ENCODE peak calls at places on chromosomes 7 and 10, in five cellular contexts. J is GM12878, V is astrocyte, E is left ventricle myocardium inferior, D is astrocyte of the spinal cord. T is an unnamed sample.

GRCh38 chr10:24901686-24902399 is 50.6 kb downstream of the PRTFDC1 start:
- DNase-seq in V (peak), E (peak), J (peak), D (peak), T (peak)

GRCh38 chr10:22321831-22322662 is 1.1 kb downstream of the BMI1 start:
- DNase-seq in V (peak), D (no peak), E (no peak), J (no peak), T (no peak)

GRCh38 chr7:33534830-33535229 is 370.5 kb upstream of the BMPER start:
- DNase-seq in E (no peak), J (no peak), D (peak), V (peak), T (peak)

GRCh38 chr10:80133221-80133620 is 691 bp downstream of the PLAC9 start:
- DNase-seq in E (peak), J (no peak), V (no peak), D (no peak), T (peak)

GRCh38 chr10:74394416-74394969 is 243.5 kb downstream of the ADK start:
- DNase-seq in D (no peak), V (no peak), J (no peak), E (no peak), T (peak)

GRCh38 chr10:121165276-121165675 is 314.1 kb downstream of the WDR11 start:
- DNase-seq in J (no peak), D (peak), E (no peak), V (peak), T (peak)

GRCh38 chr7:120588411-120588810 is 269.5 kb downstream of the TSPAN12 start:
- DNase-seq in J (no peak), E (no peak), D (no peak), V (no peak), T (no peak)

GRCh38 chr7:2909471-2910039 is 65.4 kb upstream of the GNA12 start:
- DNase-seq in V (no peak), E (no peak), D (no peak), J (no peak), T (no peak)

GRCh38 chr7:20200361-20200760 is 16.8 kb downstream of the MACC1 start:
- DNase-seq in V (no peak), D (no peak), J (no peak), E (no peak), T (no peak)

GRCh38 chr7:105202561-105203130 is 186.1 kb downstream of the SRPK2 start:
- DNase-seq in J (no peak), E (no peak), D (peak), V (peak), T (no peak)

GRCh38 chr7:50142421-50143113 is 49.5 kb upstream of the ZPBP start:
- DNase-seq in E (no peak), J (peak), V (peak), D (peak), T (peak)

GRCh38 chr7:34842782-34843181 is 184.8 kb downstream of the NPSR1 start:
- DNase-seq in E (no peak), V (peak), D (peak), J (no peak), T (no peak)

GRCh38 chr7:121938429-121938996 is 65.6 kb downstream of the PTPRZ1 start:
- DNase-seq in V (no peak), D (no peak), J (no peak), E (no peak), T (no peak)

GRCh38 chr7:119522698-119523097 is 750.3 kb upstream of the KCND2 start:
- DNase-seq in E (no peak), J (no peak), V (no peak), D (no peak), T (no peak)

GRCh38 chr10:5632430-5632829 is 34.0 kb downstream of the ASB13 start:
- DNase-seq in D (no peak), V (peak), J (no peak), E (no peak), T (peak)

GRCh38 chr7:93475811-93476210 is 98.7 kb downstream of the CALCR start:
- DNase-seq in J (no peak), D (no peak), V (no peak), E (no peak), T (no peak)

GRCh38 chr10:24360286-24361127 is 151.6 kb downstream of the KIAA1217 start:
- DNase-seq in E (peak), V (peak), J (no peak), D (peak), T (peak)

GRCh38 chr7:17181482-17181881 is 117.0 kb upstream of the AHR start:
- DNase-seq in D (no peak), J (no peak), E (no peak), V (no peak), T (no peak)

GRCh38 chr7:128123291-128124037 is 92.2 kb upstream of the LRRC4 start:
- DNase-seq in V (no peak), J (no peak), E (no peak), D (no peak), T (no peak)

GRCh38 chr7:28086198-28086597 is 94.4 kb downstream of the JAZF1 start:
- DNase-seq in J (no peak), D (no peak), E (no peak), V (no peak), T (no peak)

GRCh38 chr7:64863969-64864368 is 39.1 kb upstream of the ZNF273 start:
- DNase-seq in J (no peak), V (no peak), D (no peak), E (no peak), T (no peak)

GRCh38 chr7:44216019-44216418 is 15.2 kb downstream of the YKT6 start:
- DNase-seq in V (no peak), J (no peak), E (no peak), D (no peak), T (no peak)

GRCh38 chr10:50397312-50398140 is 146.2 kb upstream of the ASAH2 start:
- DNase-seq in E (no peak), D (no peak), V (no peak), J (no peak), T (no peak)

GRCh38 chr10:36026081-36026480 is 384.0 kb upstream of the FZD8 start:
- DNase-seq in V (no peak), D (no peak), E (no peak), J (no peak), T (peak)

GRCh38 chr7:106462365-106462859 is 177.6 kb upstream of the NAMPT start:
- DNase-seq in V (no peak), E (no peak), D (peak), J (peak), T (peak)

GRCh38 chr10:4073912-4074311 is 288.9 kb upstream of the KLF6 start:
- DNase-seq in J (no peak), D (peak), E (peak), V (peak), T (peak)

GRCh38 chr10:95208702-95209391 is 14.8 kb downstream of the ACSM6 start:
- DNase-seq in V (no peak), E (no peak), J (no peak), D (peak), T (no peak)

GRCh38 chr7:129163875-129164544 is 19.5 kb downstream of the TSPAN33 start:
- DNase-seq in E (no peak), J (no peak), D (peak), V (peak), T (peak)

GRCh38 chr10:7417103-7417623 is 6.3 kb upstream of the SFMBT2 start:
- DNase-seq in J (no peak), V (no peak), D (peak), E (no peak), T (peak)

GRCh38 chr7:121219031-121219430 is 109.8 kb upstream of the WNT16 start:
- DNase-seq in E (no peak), J (no peak), D (peak), V (peak), T (peak)

GRCh38 chr10:84541289-84541637 is 212.9 kb downstream of the CCSER2 start:
- DNase-seq in D (no peak), E (no peak), V (no peak), J (no peak), T (no peak)

GRCh38 chr7:37495574-37496184 is 47.0 kb upstream of the ELMO1 start:
- DNase-seq in E (no peak), V (no peak), D (peak), J (no peak), T (peak)

GRCh38 chr10:137031-137430 is 1.8 kb downstream of the ZMYND11 start:
- DNase-seq in E (no peak), V (no peak), D (peak), J (no peak), T (no peak)

GRCh38 chr10:130495116-130495862 is 359.1 kb downstream of the GLRX3 start:
- DNase-seq in D (no peak), V (no peak), J (no peak), E (no peak), T (no peak)

GRCh38 chr7:64869121-64869725 is 33.9 kb upstream of the ZNF273 start:
- DNase-seq in E (no peak), D (no peak), J (no peak), V (no peak), T (no peak)

GRCh38 chr10:79238606-79239005 is 108.7 kb upstream of the PPIF start:
- DNase-seq in J (no peak), V (peak), D (peak), E (no peak), T (no peak)

GRCh38 chr10:115525141-115525540 is 432.0 kb downstream of the ATRNL1 start:
- DNase-seq in E (no peak), J (no peak), D (no peak), V (no peak), T (no peak)

GRCh38 chr7:90841759-90842429 is 245.8 kb downstream of the CDK14 start:
- DNase-seq in E (no peak), V (no peak), J (no peak), D (no peak), T (no peak)

GRCh38 chr7:78924581-78924980 is 528.9 kb downstream of the MAGI2 start:
- DNase-seq in V (peak), J (no peak), D (peak), E (no peak), T (peak)
- TF ChIP-seq CTCF in V (peak), J (no peak), D (peak), E (peak), T (peak)

DNA sequence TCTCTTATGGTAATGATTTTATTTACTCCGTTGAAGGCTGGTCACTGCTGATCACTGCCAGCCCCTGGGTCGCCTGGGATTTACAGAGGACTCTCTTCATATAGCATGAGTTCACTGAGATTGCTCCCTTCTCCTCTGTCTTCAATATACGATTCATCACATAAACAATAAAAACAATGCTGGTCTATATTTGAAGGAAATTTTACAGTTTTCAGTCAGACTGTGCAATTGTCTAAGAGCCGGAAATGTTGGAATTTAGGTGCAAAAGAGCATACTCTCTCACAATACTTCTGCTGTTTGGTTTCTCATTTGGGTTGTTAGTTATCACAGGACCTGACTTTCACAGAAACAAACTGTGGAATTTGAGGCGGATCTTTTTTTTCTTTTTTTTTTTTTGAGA is 148.6 kb downstream of the FAM107B start:
- DNase-seq in E (no peak), V (no peak), J (no peak), D (no peak), T (no peak)
- H3K4me3 ChIP-seq in E (no peak), V (no peak), J (no peak), D (no peak), T (no peak)

GRCh38 chr7:21427861-21428641 is at the start of gene SP4:
- DNase-seq in V (peak), J (peak), E (peak), D (peak), T (peak)
- TF ChIP-seq CTCF in V (no peak), J (no peak), E (peak), D (no peak), T (no peak)

DNA sequence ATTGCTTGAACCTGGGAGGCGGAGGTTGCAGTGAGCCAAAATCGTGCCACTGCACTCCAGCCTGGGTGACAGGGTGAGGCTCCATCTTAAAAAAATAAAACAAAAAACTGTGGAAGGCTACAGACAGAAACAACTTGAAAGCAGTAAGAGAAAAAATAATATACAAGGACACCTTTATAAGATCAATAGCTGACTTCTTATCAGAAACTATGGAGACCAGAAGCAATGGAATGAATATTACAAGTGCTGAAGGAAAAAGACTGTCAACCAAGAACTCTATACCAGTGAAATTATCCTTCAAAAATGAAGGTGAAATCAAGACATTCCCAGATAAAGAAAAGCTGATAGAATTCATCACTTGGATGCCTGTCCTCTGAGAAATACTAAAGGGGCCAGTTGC is 49.0 kb downstream of the RBAK start:
- DNase-seq in J (no peak), E (no peak), D (no peak), V (no peak), T (no peak)
- H3K4me3 ChIP-seq in J (no peak), E (no peak), D (no peak), V (no peak), T (no peak)

GRCh38 chr7:151817315-151817690 is 59.6 kb downstream of the PRKAG2 start:
- DNase-seq in E (no peak), V (no peak), J (no peak), D (no peak), T (no peak)
- TF ChIP-seq CTCF in E (no peak), V (no peak), J (no peak), D (no peak), T (no peak)

GRCh38 chr10:49115796-49116508 is 630 bp upstream of the VSTM4 start:
- DNase-seq in V (no peak), D (no peak), E (no peak), J (no peak), T (no peak)

GRCh38 chr10:49113741-49114141 is 1.6 kb downstream of the VSTM4 start:
- DNase-seq in J (no peak), D (no peak), V (peak), E (no peak), T (peak)

GRCh38 chr10:49114718-49115014 is 656 bp downstream of the VSTM4 start:
- DNase-seq in E (no peak), V (no peak), D (no peak), J (no peak), T (no peak)

GRCh38 chr10:49116509-49117365 is 1.4 kb upstream of the VSTM4 start:
- DNase-seq in E (no peak), D (no peak), V (no peak), J (no peak), T (no peak)

GRCh38 chr10:49115015-49115795 is at the start of gene VSTM4:
- DNase-seq in E (peak), D (peak), V (peak), J (no peak), T (peak)
- H3K4me3 ChIP-seq in E (peak), D (peak), V (peak), J (no peak), T (peak)

GRCh38 chr7:7757576-7757975 is 39.2 kb upstream of the RPA3 start:
- DNase-seq in D (no peak), V (no peak), J (no peak), E (no peak), T (no peak)

GRCh38 chr7:7761974-7762769 is 43.8 kb upstream of the RPA3 start:
- DNase-seq in E (no peak), V (peak), J (no peak), D (peak), T (peak)

GRCh38 chr7:7764515-7765138 is 46.2 kb upstream of the RPA3 start:
- DNase-seq in D (no peak), J (no peak), V (no peak), E (no peak), T (no peak)

GRCh38 chr7:7765422-7765821 is 47.0 kb upstream of the RPA3 start:
- DNase-seq in D (no peak), E (no peak), V (no peak), J (no peak), T (no peak)

GRCh38 chr7:7761340-7761973 is 43.0 kb upstream of the RPA3 start:
- DNase-seq in V (peak), D (peak), J (no peak), E (no peak), T (peak)
- TF ChIP-seq CTCF in V (peak), D (peak), J (peak), E (peak), T (peak)

GRCh38 chr10:30493609-30494530 is 59.9 kb downstream of the MAP3K8 start:
- DNase-seq in E (peak), V (peak), D (no peak), J (no peak), T (peak)
- H3K4me3 ChIP-seq in E (no peak), V (no peak), D (no peak), J (peak), T (no peak)

GRCh38 chr7:98874942-98875341 is 3.4 kb upstream of the TRRAP start:
- DNase-seq in V (no peak), E (no peak), D (no peak), J (no peak), T (no peak)

GRCh38 chr7:98869374-98870070 is at the start of gene TMEM130:
- DNase-seq in D (no peak), V (no peak), E (no peak), J (no peak), T (no peak)

GRCh38 chr7:98870071-98870651 is 347 bp upstream of the TMEM130 start:
- DNase-seq in J (peak), E (peak), D (no peak), V (peak), T (peak)

GRCh38 chr7:98870807-98871491 is 1.1 kb upstream of the TMEM130 start:
- DNase-seq in J (no peak), E (no peak), V (no peak), D (no peak), T (no peak)

DNA sequence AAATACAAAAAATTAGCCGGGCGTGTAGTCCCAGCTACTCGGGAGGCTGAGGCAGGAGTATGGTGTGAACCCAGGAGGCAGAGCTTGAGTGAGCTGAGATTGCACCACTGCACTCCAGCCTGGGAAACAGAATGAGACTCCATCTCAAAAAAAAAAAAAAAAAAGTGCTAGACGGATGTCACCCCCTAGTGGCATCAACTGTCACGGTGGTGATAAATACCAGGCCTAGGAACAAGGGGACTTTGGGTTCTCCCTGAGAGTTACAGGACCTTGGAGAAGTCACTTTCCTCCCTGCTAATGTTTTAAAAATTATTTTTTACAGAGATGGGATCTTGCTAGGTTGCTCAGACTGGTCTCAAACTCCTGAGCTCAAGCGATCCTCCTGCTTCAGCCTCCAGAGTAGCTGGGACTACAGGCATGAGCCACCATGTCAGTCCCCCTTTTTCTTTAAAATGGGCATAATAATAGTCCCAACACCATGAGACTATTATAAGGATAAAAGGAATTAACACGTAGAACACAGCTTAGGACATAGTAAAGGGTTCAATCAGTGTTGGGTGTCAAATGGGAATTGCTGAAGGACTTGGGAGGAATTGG is 2.6 kb upstream of the TMEM130 start:
- DNase-seq in J (no peak), E (no peak), D (no peak), V (no peak), T (no peak)
- TF ChIP-seq CTCF in J (peak), E (no peak), D (peak), V (peak), T (peak)

GRCh38 chr10:28249512-28249911 is 53.4 kb downstream of the MPP7 start:
- DNase-seq in V (no peak), J (no peak), D (no peak), E (no peak), T (no peak)

GRCh38 chr10:28253174-28253783 is 49.6 kb downstream of the MPP7 start:
- DNase-seq in J (no peak), V (no peak), D (no peak), E (no peak), T (peak)

GRCh38 chr10:28248092-28248491 is 54.8 kb downstream of the MPP7 start:
- DNase-seq in J (no peak), D (peak), E (no peak), V (peak), T (peak)

GRCh38 chr10:28250782-28251181 is 52.1 kb downstream of the MPP7 start:
- DNase-seq in D (peak), J (no peak), E (no peak), V (peak), T (peak)

GRCh38 chr10:28250358-28250757 is 52.5 kb downstream of the MPP7 start:
- DNase-seq in E (no peak), V (peak), J (no peak), D (no peak), T (no peak)
- H3K4me3 ChIP-seq in E (no peak), V (no peak), J (no peak), D (no peak), T (no peak)